ENCODE peak calls at places on chromosomes 4 and X, in six cellular contexts. Z is nephron progenitor cell, S is AG09319, N is NCI-H1092, K is left cardiac atrium, G is left colon. H is an unnamed sample.
A peak's percentile ranks its signal among the peaks of the same experiment; 100 is the strongest.

GRCh38 chr4:186032259-186032658 is 36.7 kb upstream of the TLR3 start:
- DNase-seq in S (no peak), Z (no peak), N (no peak), K (no peak), G (no peak), H (no peak)

GRCh38 chr4:27357283-27357682 is 496.6 kb downstream of the STIM2 start:
- DNase-seq in G (no peak), S (no peak), N (no peak), K (no peak), Z (no peak), H (no peak)

GRCh38 chr4:12545845-12546244 is 938.3 kb downstream of the RAB28 start:
- DNase-seq in Z (no peak), K (no peak), N (no peak), S (no peak), G (no peak), H (no peak)

GRCh38 chr4:168102403-168102802 is 10.1 kb downstream of the ANXA10 start:
- DNase-seq in N (no peak), Z (no peak), S (no peak), G (no peak), K (no peak), H (no peak)

GRCh38 chrX:63656871-63657580 is 128.0 kb downstream of the ARHGEF9 start:
- DNase-seq in K (no peak), N (no peak), S (no peak), G (no peak), Z (no peak), H (peak; percentile 71)

GRCh38 chr4:182190306-182190705 is 52.9 kb upstream of the TENM3 start:
- DNase-seq in K (no peak), N (no peak), G (no peak), Z (no peak), S (no peak), H (no peak)

GRCh38 chrX:12113321-12113720 is 25.0 kb upstream of the FRMPD4 start:
- DNase-seq in Z (no peak), G (no peak), K (no peak), N (no peak), S (no peak), H (no peak)

GRCh38 chrX:13607996-13608365 is 38.6 kb downstream of the EGFL6 start:
- DNase-seq in K (no peak), G (peak; percentile 11), N (no peak), Z (no peak), S (no peak), H (no peak)

GRCh38 chr4:188987011-188987410 is 847.8 kb downstream of the TRIML1 start:
- DNase-seq in K (no peak), N (no peak), Z (no peak), S (no peak), G (no peak), H (no peak)

GRCh38 chr4:124409044-124409443 is 303.5 kb downstream of the ANKRD50 start:
- DNase-seq in G (no peak), Z (no peak), N (no peak), K (no peak), S (no peak), H (peak; percentile 22)

H was measured in AG10803.